ENCODE peak calls at places on chromosomes 2 and 18, in four cellular contexts. B is HepG2, O is SK-N-SH, V is GM12878. D is an unnamed sample.

GRCh38 chr2:126614529-126615279 is 41.3 kb upstream of the GYPC start:
- DNase-seq in V (no peak), B (no peak), O (no peak), D (no peak)

GRCh38 chr18:34342960-34343359 is 118.2 kb upstream of the NOL4 start:
- DNase-seq in V (no peak), O (no peak), B (no peak), D (no peak)

GRCh38 chr18:61606759-61607158 is 273.5 kb downstream of the CDH20 start:
- DNase-seq in V (no peak), B (no peak), O (no peak), D (peak; percentile 24)

GRCh38 chr2:65662654-65663432 is 230.4 kb upstream of the SPRED2 start:
- DNase-seq in B (no peak), O (no peak), V (no peak), D (no peak)

GRCh38 chr2:130336877-130337734 is 5.6 kb upstream of the IMP4 start:
- DNase-seq in V (peak; percentile 79), B (peak; percentile 86), O (peak; percentile 87), D (peak; percentile 74)

GRCh38 chr2:193333539-193333938 is 1138.8 kb upstream of the TMEFF2 start:
- DNase-seq in B (no peak), O (no peak), V (no peak), D (no peak)

GRCh38 chr2:233928594-233929351 is 11.6 kb downstream of the TRPM8 start:
- DNase-seq in O (peak; percentile 54), V (no peak), B (peak; percentile 20), D (peak; percentile 18)

GRCh38 chr18:64777561-64777960 is 628.7 kb upstream of the LINC00305 start:
- DNase-seq in B (no peak), V (no peak), O (no peak), D (no peak)

DNA sequence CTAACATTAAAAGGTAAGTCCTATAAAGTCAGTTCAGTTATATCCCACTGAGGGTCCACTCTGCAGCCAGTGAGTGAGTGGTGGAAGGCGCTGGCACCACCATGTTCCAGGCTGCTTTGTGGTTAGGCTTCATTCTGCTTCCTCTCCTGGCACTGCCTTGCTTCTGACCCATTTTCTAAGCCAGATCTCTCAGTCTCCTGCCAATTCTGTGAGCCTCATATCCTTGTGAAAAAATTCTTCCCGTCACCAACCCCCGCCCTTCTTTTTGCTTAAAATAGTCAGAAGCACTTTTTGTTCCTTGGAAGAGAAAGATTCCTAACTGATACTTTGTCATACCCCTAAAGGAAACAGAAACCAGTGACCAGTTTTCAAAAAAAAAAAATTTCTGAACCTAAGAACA is 139.8 kb upstream of the NCK2 start:
- DNase-seq in V (no peak), B (no peak), O (no peak), D (no peak)
- TF ChIP-seq POLR2AphosphoS5 in V (no peak), B (no peak), O (no peak), D (no peak)

GRCh38 chr2:19282305-19282704 is 76.1 kb downstream of the OSR1 start:
- DNase-seq in V (no peak), O (no peak), B (no peak), D (no peak)

GRCh38 chr2:19292007-19292406 is 66.4 kb downstream of the OSR1 start:
- DNase-seq in V (no peak), B (no peak), O (no peak), D (no peak)

GRCh38 chr2:19288291-19288690 is 70.1 kb downstream of the OSR1 start:
- DNase-seq in B (no peak), O (no peak), V (no peak), D (no peak)

DNA sequence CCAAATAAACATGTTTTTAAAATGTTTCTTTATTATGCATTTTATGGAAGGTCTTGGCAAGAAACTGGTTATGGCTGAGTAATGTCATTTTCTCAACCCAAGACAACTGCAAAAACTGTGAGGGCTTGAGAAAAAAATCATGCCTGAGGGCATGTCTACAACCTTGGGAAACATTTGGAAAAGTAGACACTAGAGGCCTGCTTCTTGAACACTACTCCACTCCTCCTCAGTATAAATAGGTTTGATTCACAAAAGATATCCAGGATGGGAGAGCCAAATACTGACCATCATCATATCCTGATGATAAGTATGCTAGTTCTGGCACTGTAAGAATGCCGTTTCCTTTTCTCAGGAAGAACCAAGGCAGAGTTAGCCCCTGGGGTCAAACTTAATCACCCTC is 71.1 kb downstream of the OSR1 start:
- DNase-seq in O (no peak), B (no peak), V (no peak), D (no peak)
- TF ChIP-seq FOXM1 in O (no peak), B (no peak), V (no peak), D (no peak)

GRCh38 chr2:239561448-239562001 is 160.7 kb upstream of the HDAC4 start:
- DNase-seq in B (no peak), O (peak; percentile 87), V (no peak), D (no peak)
- TF ChIP-seq GABPA in B (no peak), O (no peak), V (no peak), D (no peak)

GRCh38 chr2:151976945-151977353 is 121.9 kb downstream of the CACNB4 start:
- DNase-seq in O (no peak), B (no peak), V (peak; percentile 40), D (no peak)
- TF ChIP-seq POLR2AphosphoS5 in O (no peak), B (no peak), V (no peak), D (no peak)

D was measured in K562.